ENCODE peak calls at places on chromosome 21, in eight cellular contexts. One of them, this sample, is unnamed.

GRCh38 chr21:8990326-8991087 is 1530.9 kb upstream of the TPTE start:
- DNase-seq in posterior cingulate gyrus: no peak
- DNase-seq in activated CD4-positive, alpha-beta T cell treated with anti-CD3 and anti-CD28 coated beads for 24 hours: no peak
- DNase-seq in left colon: no peak
- DNase-seq in T-helper 2 cell: no peak
- DNase-seq in EL: no peak
- DNase-seq in CD4-positive, CD25-positive, alpha-beta regulatory T cell: no peak
- DNase-seq in kidney epithelial cell: no peak
- DNase-seq in this sample: no peak

GRCh38 chr21:41764558-41765392 is 2.1 kb downstream of the RIPK4 start:
- DNase-seq in posterior cingulate gyrus: no peak
- DNase-seq in activated CD4-positive, alpha-beta T cell treated with anti-CD3 and anti-CD28 coated beads for 24 hours: no peak
- DNase-seq in left colon: no peak
- DNase-seq in T-helper 2 cell: no peak
- DNase-seq in EL: no peak
- DNase-seq in CD4-positive, CD25-positive, alpha-beta regulatory T cell: no peak
- DNase-seq in kidney epithelial cell: peak; percentile 75
- DNase-seq in this sample: no peak

GRCh38 chr21:34889287-34889536 is 159.9 kb downstream of the RUNX1 start:
- DNase-seq in posterior cingulate gyrus: no peak
- DNase-seq in activated CD4-positive, alpha-beta T cell treated with anti-CD3 and anti-CD28 coated beads for 24 hours: peak; percentile 36
- DNase-seq in left colon: peak; percentile 34
- DNase-seq in T-helper 2 cell: peak; percentile 39
- DNase-seq in EL: peak; percentile 75
- DNase-seq in CD4-positive, CD25-positive, alpha-beta regulatory T cell: peak; percentile 75
- DNase-seq in kidney epithelial cell: no peak
- DNase-seq in this sample: no peak

GRCh38 chr21:31084689-31085088 is 46.4 kb upstream of the KRTAP19-8 start:
- DNase-seq in posterior cingulate gyrus: no peak
- DNase-seq in activated CD4-positive, alpha-beta T cell treated with anti-CD3 and anti-CD28 coated beads for 24 hours: no peak
- DNase-seq in left colon: no peak
- DNase-seq in T-helper 2 cell: no peak
- DNase-seq in EL: no peak
- DNase-seq in CD4-positive, CD25-positive, alpha-beta regulatory T cell: no peak
- DNase-seq in kidney epithelial cell: no peak
- DNase-seq in this sample: no peak

GRCh38 chr21:14243461-14243860 is 27.5 kb downstream of the RBM11 start:
- DNase-seq in posterior cingulate gyrus: no peak
- DNase-seq in activated CD4-positive, alpha-beta T cell treated with anti-CD3 and anti-CD28 coated beads for 24 hours: no peak
- DNase-seq in left colon: no peak
- DNase-seq in T-helper 2 cell: no peak
- DNase-seq in EL: no peak
- DNase-seq in CD4-positive, CD25-positive, alpha-beta regulatory T cell: no peak
- DNase-seq in kidney epithelial cell: no peak
- DNase-seq in this sample: no peak

GRCh38 chr21:41641821-41642368 is 125.0 kb downstream of the RIPK4 start:
- DNase-seq in posterior cingulate gyrus: no peak
- DNase-seq in activated CD4-positive, alpha-beta T cell treated with anti-CD3 and anti-CD28 coated beads for 24 hours: no peak
- DNase-seq in left colon: no peak
- DNase-seq in T-helper 2 cell: no peak
- DNase-seq in EL: peak; percentile 94
- DNase-seq in CD4-positive, CD25-positive, alpha-beta regulatory T cell: no peak
- DNase-seq in kidney epithelial cell: peak; percentile 67
- DNase-seq in this sample: no peak

GRCh38 chr21:14084701-14085100 is 126.1 kb downstream of the LIPI start:
- DNase-seq in posterior cingulate gyrus: no peak
- DNase-seq in activated CD4-positive, alpha-beta T cell treated with anti-CD3 and anti-CD28 coated beads for 24 hours: no peak
- DNase-seq in left colon: no peak
- DNase-seq in T-helper 2 cell: no peak
- DNase-seq in EL: no peak
- DNase-seq in CD4-positive, CD25-positive, alpha-beta regulatory T cell: no peak
- DNase-seq in kidney epithelial cell: no peak
- DNase-seq in this sample: no peak

GRCh38 chr21:33308586-33309490 is 15.9 kb upstream of the IFNAR1 start:
- DNase-seq in posterior cingulate gyrus: no peak
- DNase-seq in activated CD4-positive, alpha-beta T cell treated with anti-CD3 and anti-CD28 coated beads for 24 hours: no peak
- DNase-seq in left colon: no peak
- DNase-seq in T-helper 2 cell: no peak
- DNase-seq in EL: no peak
- DNase-seq in CD4-positive, CD25-positive, alpha-beta regulatory T cell: no peak
- DNase-seq in kidney epithelial cell: no peak
- DNase-seq in this sample: no peak

GRCh38 chr21:45908536-45909237 is 72.9 kb upstream of the COL6A1 start:
- DNase-seq in posterior cingulate gyrus: peak; percentile 75
- DNase-seq in activated CD4-positive, alpha-beta T cell treated with anti-CD3 and anti-CD28 coated beads for 24 hours: no peak
- DNase-seq in left colon: no peak
- DNase-seq in T-helper 2 cell: no peak
- DNase-seq in EL: no peak
- DNase-seq in CD4-positive, CD25-positive, alpha-beta regulatory T cell: no peak
- DNase-seq in kidney epithelial cell: no peak
- DNase-seq in this sample: no peak

GRCh38 chr21:42525228-42525604 is 11.6 kb downstream of the SLC37A1 start:
- DNase-seq in posterior cingulate gyrus: no peak
- DNase-seq in activated CD4-positive, alpha-beta T cell treated with anti-CD3 and anti-CD28 coated beads for 24 hours: no peak
- DNase-seq in left colon: no peak
- DNase-seq in T-helper 2 cell: no peak
- DNase-seq in EL: no peak
- DNase-seq in CD4-positive, CD25-positive, alpha-beta regulatory T cell: no peak
- DNase-seq in kidney epithelial cell: no peak
- DNase-seq in this sample: no peak

GRCh38 chr21:43025636-43026180 is 49.9 kb downstream of the CBS start:
- DNase-seq in posterior cingulate gyrus: no peak
- DNase-seq in activated CD4-positive, alpha-beta T cell treated with anti-CD3 and anti-CD28 coated beads for 24 hours: no peak
- DNase-seq in left colon: no peak
- DNase-seq in T-helper 2 cell: no peak
- DNase-seq in EL: peak; percentile 69
- DNase-seq in CD4-positive, CD25-positive, alpha-beta regulatory T cell: no peak
- DNase-seq in kidney epithelial cell: peak; percentile 87
- DNase-seq in this sample: no peak

This sample was measured in B cell.